ENCODE peak calls at places on chromosome 22, in six cellular contexts. E is kidney; R is HCT116; V is brain microvascular endothelial cell; L is naive thymus-derived CD4-positive, alpha-beta T cell; S is lung. A is an unnamed sample.

GRCh38 chr22:29209624-29209929 is 3.9 kb downstream of the EMID1 start:
- DNase-seq in V (no peak), L (no peak), E (no peak), S (no peak), R (no peak), A (no peak)

GRCh38 chr22:48869788-48870187 is 957.9 kb downstream of the BRD1 start:
- DNase-seq in R (no peak), V (no peak), S (no peak), E (no peak), L (no peak), A (no peak)

GRCh38 chr22:37968452-37969251 is 15.2 kb downstream of the POLR2F start:
- DNase-seq in L (no peak), R (no peak), V (no peak), E (no peak), S (no peak), A (no peak)

GRCh38 chr22:31653944-31654343 is 8.1 kb downstream of the PISD start:
- DNase-seq in L (no peak), V (no peak), E (no peak), R (no peak), S (no peak), A (no peak)

GRCh38 chr22:23110190-23110921 is 31.4 kb downstream of the RSPH14 start:
- DNase-seq in L (no peak), S (no peak), R (no peak), E (no peak), V (no peak), A (no peak)

GRCh38 chr22:33909906-33910305 is 10.4 kb downstream of the LARGE1 start:
- DNase-seq in L (no peak), E (no peak), R (no peak), S (no peak), V (no peak), A (no peak)

GRCh38 chr22:38298312-38299000 is 18.8 kb downstream of the CSNK1E start:
- DNase-seq in E (no peak), L (no peak), R (peak; percentile 58), V (peak; percentile 97), S (no peak), A (peak; percentile 37)

GRCh38 chr22:27867114-27867957 is 51.7 kb downstream of the PITPNB start:
- DNase-seq in E (no peak), L (no peak), V (peak; percentile 34), S (no peak), R (no peak), A (no peak)

GRCh38 chr22:38074181-38075104 is 9.5 kb downstream of the SLC16A8 start:
- DNase-seq in V (no peak), E (peak; percentile 63), L (no peak), R (no peak), S (no peak), A (peak; percentile 79)

GRCh38 chr22:24516301-24516737 is 21.2 kb downstream of the UPB1 start:
- DNase-seq in E (no peak), R (no peak), V (peak; percentile 84), L (no peak), S (no peak), A (peak; percentile 43)

GRCh38 chr22:50456466-50457234 is 18.2 kb downstream of the SBF1 start:
- DNase-seq in E (no peak), S (no peak), R (no peak), V (no peak), L (no peak), A (no peak)

DNA sequence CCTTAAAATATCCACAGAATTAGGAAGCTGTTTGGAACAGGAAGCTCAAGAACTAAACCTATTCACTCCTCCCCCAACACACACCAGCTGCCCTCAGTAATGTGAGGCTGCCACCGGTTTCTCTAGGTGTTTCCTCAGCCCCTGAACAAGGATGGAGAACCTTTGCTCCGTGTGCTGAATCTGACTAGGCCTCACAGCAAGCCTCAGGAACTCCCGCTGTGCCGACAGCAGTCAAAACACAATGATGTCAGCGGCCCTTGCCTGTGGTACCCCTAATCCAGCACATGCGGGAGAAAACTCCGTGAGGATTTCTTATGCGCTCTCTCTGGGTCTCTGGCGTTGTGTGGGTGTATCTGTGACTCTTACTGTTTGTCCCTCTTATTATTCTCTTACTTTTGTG is 153.3 kb downstream of the EFCAB6 start:
- DNase-seq in S (no peak), V (no peak), E (no peak), R (no peak), L (no peak), A (no peak)
- H3K4me3 ChIP-seq in S (no peak overlapping the region), V (no peak overlapping the region), E (no peak overlapping the region), R (no peak overlapping the region), L (no peak overlapping the region), A (no peak overlapping the region)

DNA sequence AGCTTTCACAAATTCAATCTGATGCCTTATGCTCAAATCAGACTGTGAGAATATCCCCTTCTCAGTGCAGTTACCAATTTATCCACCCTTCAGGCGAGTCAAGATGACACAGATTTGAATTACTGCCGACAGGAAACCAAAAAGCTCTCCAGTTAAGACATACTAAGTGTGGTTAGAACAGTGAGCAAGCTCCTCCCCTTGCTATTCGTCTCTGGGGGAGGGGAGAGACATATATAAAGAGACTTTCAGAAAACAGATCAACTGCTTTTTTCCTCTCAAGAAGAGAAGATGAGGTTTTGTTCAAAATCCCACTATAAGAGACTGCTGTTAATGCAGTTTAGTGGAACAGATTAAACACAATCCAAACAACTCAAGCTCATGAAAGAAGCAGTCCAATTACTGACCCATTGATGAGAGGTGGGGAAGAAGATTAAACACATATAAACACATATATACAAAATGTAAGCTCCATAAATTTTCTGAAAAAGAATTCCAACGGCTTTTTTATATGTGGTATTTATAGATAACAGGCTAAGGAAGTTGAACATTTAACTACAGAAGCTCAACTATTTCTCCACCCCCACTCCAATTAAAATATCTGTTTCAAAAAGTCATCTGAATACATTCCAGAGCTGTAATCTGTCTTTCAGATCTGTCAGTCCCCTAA is 102.7 kb downstream of the MRTFA start:
- DNase-seq in L (peak; percentile 76), R (no peak), V (peak; percentile 69), S (no peak), E (no peak), A (peak; percentile 28)
- H3K4me3 ChIP-seq in L (peak overlapping the region; percentile 53), R (no peak overlapping the region), V (peak overlapping the region; percentile 58), S (no peak overlapping the region), E (peak overlapping the region; percentile 24), A (no peak overlapping the region)

GRCh38 chr22:19761022-19761499 is 483 bp downstream of the TBX1 start:
- DNase-seq in L (no peak), S (no peak), E (no peak), V (no peak), R (no peak), A (no peak)

GRCh38 chr22:19759994-19760651 is 455 bp upstream of the TBX1 start:
- DNase-seq in S (no peak), R (no peak), L (no peak), E (no peak), V (no peak), A (no peak)

GRCh38 chr22:19759459-19759993 is 1.1 kb upstream of the TBX1 start:
- DNase-seq in L (no peak), V (no peak), S (no peak), E (no peak), R (no peak), A (no peak)

GRCh38 chr22:19761500-19762314 is 1.1 kb downstream of the TBX1 start:
- DNase-seq in S (no peak), L (no peak), R (no peak), V (no peak), E (no peak), A (no peak)

DNA sequence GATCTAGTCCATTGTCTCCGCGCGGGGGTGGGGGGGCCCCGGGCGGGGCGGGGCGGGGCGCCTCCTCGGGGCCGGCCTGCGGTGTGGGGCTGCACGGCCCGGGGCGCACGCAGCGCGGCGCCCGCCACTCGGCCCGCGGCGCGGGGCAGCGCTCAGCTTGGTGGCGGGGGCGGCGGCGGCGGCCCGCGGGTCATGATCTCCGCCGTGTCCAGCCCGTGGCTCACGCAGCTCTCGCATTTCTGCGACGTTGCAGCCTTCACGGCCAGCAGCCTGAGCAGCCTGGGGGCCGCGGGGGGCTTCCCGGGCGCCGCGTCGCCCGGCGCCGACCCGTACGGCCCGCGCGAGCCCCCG is at the start of gene TBX1:
- DNase-seq in V (no peak), S (no peak), L (no peak), E (no peak), R (no peak), A (no peak)
- H3K4me3 ChIP-seq in V (peak within 1 kb of the TSS; percentile 17), S (no peak within 1 kb of the TSS), L (no peak within 1 kb of the TSS), E (no peak within 1 kb of the TSS), R (no peak within 1 kb of the TSS), A (peak within 1 kb of the TSS; percentile 24)

DNA sequence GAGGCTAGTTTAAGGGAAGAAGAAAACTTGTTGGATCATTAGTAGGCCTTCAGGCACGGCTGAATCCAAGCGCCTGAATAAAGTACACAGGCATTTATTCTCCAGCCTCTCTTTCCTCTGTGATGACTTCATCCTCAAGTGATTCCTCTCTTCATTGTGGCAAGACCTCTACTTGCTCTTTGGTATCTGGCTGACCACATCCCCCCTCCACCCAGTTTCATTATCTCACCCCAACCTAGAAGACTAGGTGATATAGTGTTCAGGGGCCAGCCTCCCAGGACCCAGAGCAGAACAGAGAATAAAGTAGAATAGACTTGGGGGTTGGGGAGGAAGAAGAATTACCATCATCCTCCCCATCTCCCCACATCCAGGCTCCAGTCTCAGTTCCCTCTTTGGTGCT is 189.3 kb downstream of the MIAT start:
- DNase-seq in S (no peak), E (no peak), L (no peak), R (no peak), V (peak; percentile 69), A (no peak)
- H3K4me3 ChIP-seq in S (no peak overlapping the region), E (no peak overlapping the region), L (no peak overlapping the region), R (no peak overlapping the region), V (no peak overlapping the region), A (no peak overlapping the region)

A was measured in testis.